ENCODE peak calls at places on chromosomes 16 and 17, in six cellular contexts. One of them, this sample, is unnamed.

GRCh38 chr17:80513892-80514291 is 30.7 kb upstream of the RPTOR start:
- DNase-seq in HepG2: no peak
- DNase-seq in HEK293T: no peak
- DNase-seq in A549: no peak
- DNase-seq in GM12878: no peak
- DNase-seq in K562: no peak
- DNase-seq in this sample: peak

GRCh38 chr16:83939266-83939856 is 13.7 kb upstream of the OSGIN1 start:
- DNase-seq in HepG2: no peak
- DNase-seq in A549: no peak
- DNase-seq in K562: no peak
- DNase-seq in GM12878: no peak
- DNase-seq in HEK293T: no peak
- DNase-seq in this sample: no peak

GRCh38 chr16:10736926-10737625 is 6.6 kb upstream of the NUBP1 start:
- DNase-seq in GM12878: peak
- DNase-seq in HepG2: peak
- DNase-seq in HEK293T: peak
- DNase-seq in K562: peak
- DNase-seq in A549: peak
- DNase-seq in this sample: peak

GRCh38 chr17:82909322-82909904 is 69.6 kb upstream of the ZNF750 start:
- DNase-seq in A549: no peak
- DNase-seq in K562: no peak
- DNase-seq in HEK293T: no peak
- DNase-seq in HepG2: no peak
- DNase-seq in GM12878: no peak
- DNase-seq in this sample: no peak

GRCh38 chr16:29975811-29976511 is 2.3 kb downstream of the TAOK2 start:
- DNase-seq in K562: no peak
- DNase-seq in GM12878: no peak
- DNase-seq in HEK293T: no peak
- DNase-seq in A549: no peak
- DNase-seq in HepG2: no peak
- DNase-seq in this sample: no peak

GRCh38 chr17:82153295-82153691 is 55.3 kb upstream of the FASN start:
- DNase-seq in K562: no peak
- DNase-seq in HEK293T: no peak
- DNase-seq in A549: no peak
- DNase-seq in HepG2: no peak
- DNase-seq in GM12878: no peak
- DNase-seq in this sample: no peak

GRCh38 chr16:65106792-65107191 is 15.1 kb downstream of the CDH11 start:
- DNase-seq in HepG2: no peak
- DNase-seq in GM12878: no peak
- DNase-seq in K562: no peak
- DNase-seq in A549: no peak
- DNase-seq in HEK293T: no peak
- DNase-seq in this sample: peak

GRCh38 chr17:17305282-17305801 is 2.2 kb downstream of the NT5M start:
- DNase-seq in K562: peak
- DNase-seq in HepG2: peak
- DNase-seq in GM12878: peak
- DNase-seq in HEK293T: no peak
- DNase-seq in A549: no peak
- DNase-seq in this sample: no peak

GRCh38 chr16:22886908-22887307 is 72.9 kb downstream of the HS3ST2 start:
- DNase-seq in A549: no peak
- DNase-seq in HEK293T: no peak
- DNase-seq in GM12878: no peak
- DNase-seq in HepG2: no peak
- DNase-seq in K562: no peak
- DNase-seq in this sample: no peak

GRCh38 chr17:76844846-76845245 is 23.4 kb upstream of the MGAT5B start:
- DNase-seq in HEK293T: no peak
- DNase-seq in HepG2: no peak
- DNase-seq in GM12878: no peak
- DNase-seq in K562: no peak
- DNase-seq in A549: no peak
- DNase-seq in this sample: no peak

GRCh38 chr17:17682737-17683675 is 1.7 kb downstream of the RAI1 start:
- DNase-seq in A549: peak
- DNase-seq in GM12878: no peak
- DNase-seq in K562: peak
- DNase-seq in HEK293T: peak
- DNase-seq in HepG2: no peak
- DNase-seq in this sample: peak

GRCh38 chr16:82603784-82604411 is 22.9 kb upstream of the CDH13 start:
- DNase-seq in K562: no peak
- DNase-seq in A549: peak
- DNase-seq in HEK293T: peak
- DNase-seq in GM12878: no peak
- DNase-seq in HepG2: peak
- DNase-seq in this sample: peak

GRCh38 chr16:88596477-88596876 is 26.3 kb downstream of the ZC3H18 start:
- DNase-seq in HEK293T: no peak
- DNase-seq in K562: no peak
- DNase-seq in A549: no peak
- DNase-seq in HepG2: no peak
- DNase-seq in GM12878: no peak
- DNase-seq in this sample: no peak

GRCh38 chr16:12341966-12342365 is 365.4 kb downstream of the SNX29 start:
- DNase-seq in HEK293T: no peak
- DNase-seq in A549: no peak
- DNase-seq in HepG2: no peak
- DNase-seq in GM12878: no peak
- DNase-seq in K562: no peak
- DNase-seq in this sample: peak

GRCh38 chr17:16215002-16215272 is 397 bp downstream of the NCOR1 start:
- DNase-seq in K562: no peak
- DNase-seq in GM12878: no peak
- DNase-seq in HEK293T: peak
- DNase-seq in A549: peak
- DNase-seq in HepG2: peak
- DNase-seq in this sample: no peak

GRCh38 chr16:4734063-4734729 is at the start of the genes ANKS3 and DNAAF8:
- DNase-seq in HEK293T: peak
- DNase-seq in K562: peak
- DNase-seq in A549: peak
- DNase-seq in HepG2: peak
- DNase-seq in GM12878: peak
- DNase-seq in this sample: peak

GRCh38 chr16:4736546-4736945 is 2.2 kb downstream of the DNAAF8 start:
- DNase-seq in HepG2: no peak
- DNase-seq in GM12878: no peak
- DNase-seq in HEK293T: no peak
- DNase-seq in A549: no peak
- DNase-seq in K562: no peak
- DNase-seq in this sample: no peak

GRCh38 chr16:4734730-4735575 is 616 bp downstream of the DNAAF8 start:
- DNase-seq in A549: peak
- DNase-seq in GM12878: no peak
- DNase-seq in HEK293T: peak
- DNase-seq in K562: peak
- DNase-seq in HepG2: peak
- DNase-seq in this sample: peak

GRCh38 chr16:4733211-4733742 is 794 bp downstream of the ANKS3 start:
- DNase-seq in K562: no peak
- DNase-seq in GM12878: no peak
- DNase-seq in HEK293T: no peak
- DNase-seq in HepG2: no peak
- DNase-seq in A549: no peak
- DNase-seq in this sample: no peak

GRCh38 chr16:4733747-4734062 is 366 bp downstream of the ANKS3 start:
- DNase-seq in GM12878: no peak
- DNase-seq in A549: no peak
- DNase-seq in HepG2: no peak
- DNase-seq in K562: no peak
- DNase-seq in HEK293T: no peak
- DNase-seq in this sample: no peak
- TF ChIP-seq BHLHE40 in GM12878: no peak
- TF ChIP-seq BHLHE40 in A549: no peak
- TF ChIP-seq BHLHE40 in HepG2: no peak
- TF ChIP-seq BHLHE40 in K562: no peak
- TF ChIP-seq BHLHE40 in HEK293T: no peak
- TF ChIP-seq BHLHE40 in this sample: no peak

DNA sequence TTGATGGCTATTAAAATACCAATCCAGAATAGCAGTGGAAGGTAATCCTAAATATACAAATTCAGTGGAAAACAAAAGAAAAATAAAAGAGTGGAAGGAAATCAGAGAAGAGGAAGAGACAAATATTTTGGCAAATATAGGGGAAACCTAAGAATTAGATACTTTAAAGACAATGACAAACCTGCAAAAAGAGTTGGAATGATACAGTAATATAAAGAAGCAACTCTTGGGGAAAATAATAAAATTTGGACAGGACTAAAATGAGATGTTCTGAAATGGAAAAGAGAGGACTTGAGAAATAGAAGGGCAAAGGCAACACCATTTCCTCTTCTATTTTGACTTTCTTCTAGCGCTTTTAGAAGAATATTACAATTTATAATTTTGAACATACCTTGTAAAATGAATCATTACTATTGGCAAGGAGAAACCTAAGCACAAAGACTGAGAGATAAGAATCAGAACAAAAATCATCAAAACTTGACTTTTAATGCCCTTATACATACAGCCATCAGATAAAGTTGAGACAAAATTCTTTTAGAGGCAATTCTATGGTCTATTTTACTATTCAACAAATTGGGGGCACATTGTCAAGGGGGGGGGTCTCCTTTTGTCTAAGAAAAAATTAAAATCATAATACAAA is 5.2 kb downstream of the RNF43 start:
- DNase-seq in A549: no peak
- DNase-seq in HepG2: no peak
- DNase-seq in GM12878: no peak
- DNase-seq in K562: no peak
- DNase-seq in HEK293T: no peak
- DNase-seq in this sample: no peak
- TF ChIP-seq BHLHE40 in A549: no peak
- TF ChIP-seq BHLHE40 in HepG2: no peak
- TF ChIP-seq BHLHE40 in GM12878: no peak
- TF ChIP-seq BHLHE40 in K562: no peak
- TF ChIP-seq BHLHE40 in HEK293T: no peak
- TF ChIP-seq BHLHE40 in this sample: no peak

GRCh38 chr16:1152651-1153259 is at the start of gene CACNA1H:
- DNase-seq in A549: no peak
- DNase-seq in K562: peak
- DNase-seq in GM12878: no peak
- DNase-seq in HepG2: no peak
- DNase-seq in HEK293T: peak
- DNase-seq in this sample: no peak

GRCh38 chr16:1151424-1152122 is 1.3 kb upstream of the CACNA1H start:
- DNase-seq in HEK293T: no peak
- DNase-seq in HepG2: no peak
- DNase-seq in K562: no peak
- DNase-seq in GM12878: no peak
- DNase-seq in A549: no peak
- DNase-seq in this sample: no peak

GRCh38 chr16:1149101-1149636 is 3.7 kb upstream of the CACNA1H start:
- DNase-seq in K562: no peak
- DNase-seq in GM12878: no peak
- DNase-seq in HEK293T: no peak
- DNase-seq in HepG2: no peak
- DNase-seq in A549: no peak
- DNase-seq in this sample: no peak

GRCh38 chr16:1152123-1152638 is 725 bp upstream of the CACNA1H start:
- DNase-seq in HEK293T: peak
- DNase-seq in HepG2: no peak
- DNase-seq in K562: no peak
- DNase-seq in GM12878: no peak
- DNase-seq in A549: no peak
- DNase-seq in this sample: no peak

DNA sequence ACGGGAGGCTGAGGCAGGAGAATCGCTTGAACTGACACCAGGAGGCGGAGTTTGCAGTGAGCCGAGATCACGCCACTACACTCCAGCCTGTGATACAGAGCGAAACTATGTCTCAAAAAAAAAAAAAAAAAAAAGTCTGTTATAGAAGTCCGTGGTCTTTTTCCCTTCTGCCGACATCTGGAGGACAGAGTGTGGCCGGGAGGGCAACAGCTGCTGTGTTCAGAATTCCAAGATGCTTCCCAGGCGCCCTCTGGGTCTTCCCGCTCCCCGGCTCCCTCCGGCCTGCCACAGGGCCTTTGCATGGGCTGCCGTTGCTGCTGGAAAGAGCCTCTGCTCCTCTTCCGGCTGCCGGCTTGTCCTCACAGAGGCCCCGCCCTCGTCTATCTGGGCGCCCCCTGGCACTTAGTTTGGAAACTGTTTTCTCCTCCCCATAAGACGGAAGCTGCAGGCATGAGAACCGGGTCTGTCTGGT is 2.4 kb upstream of the CACNA1H start:
- DNase-seq in HEK293T: peak
- DNase-seq in HepG2: peak
- DNase-seq in GM12878: no peak
- DNase-seq in A549: peak
- DNase-seq in K562: peak
- DNase-seq in this sample: peak
- TF ChIP-seq BHLHE40 in HEK293T: no peak
- TF ChIP-seq BHLHE40 in HepG2: no peak
- TF ChIP-seq BHLHE40 in GM12878: no peak
- TF ChIP-seq BHLHE40 in A549: no peak
- TF ChIP-seq BHLHE40 in K562: no peak
- TF ChIP-seq BHLHE40 in this sample: no peak

GRCh38 chr16:51753382-51753781 is 602.3 kb upstream of the SALL1 start:
- DNase-seq in HEK293T: no peak
- DNase-seq in A549: no peak
- DNase-seq in GM12878: no peak
- DNase-seq in K562: no peak
- DNase-seq in HepG2: no peak
- DNase-seq in this sample: no peak
- TF ChIP-seq BHLHE40 in HEK293T: no peak
- TF ChIP-seq BHLHE40 in A549: no peak
- TF ChIP-seq BHLHE40 in GM12878: no peak
- TF ChIP-seq BHLHE40 in K562: no peak
- TF ChIP-seq BHLHE40 in HepG2: no peak
- TF ChIP-seq BHLHE40 in this sample: no peak

DNA sequence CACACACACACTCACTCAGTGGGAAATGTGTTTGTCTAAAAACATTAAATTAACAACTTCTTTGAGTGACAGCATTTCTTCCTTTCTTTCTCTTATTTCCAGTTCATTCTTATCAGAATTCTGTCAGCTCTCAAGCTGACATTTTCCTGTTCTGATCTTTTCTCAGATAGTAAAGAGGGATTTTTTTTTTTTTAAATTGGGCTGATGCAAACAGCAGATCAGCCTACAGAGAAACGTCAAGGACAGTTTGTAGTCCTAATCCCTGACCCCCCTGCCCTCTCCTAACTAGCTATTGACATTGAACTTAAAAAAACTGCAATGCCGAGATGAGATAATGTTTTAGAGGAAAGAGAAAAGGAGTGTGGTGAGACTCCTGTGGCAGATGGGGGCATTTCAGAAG is 139.2 kb upstream of the ZFHX3 start:
- DNase-seq in HEK293T: no peak
- DNase-seq in K562: no peak
- DNase-seq in A549: no peak
- DNase-seq in HepG2: peak
- DNase-seq in GM12878: no peak
- DNase-seq in this sample: no peak
- TF ChIP-seq BHLHE40 in HEK293T: no peak
- TF ChIP-seq BHLHE40 in K562: no peak
- TF ChIP-seq BHLHE40 in A549: no peak
- TF ChIP-seq BHLHE40 in HepG2: no peak
- TF ChIP-seq BHLHE40 in GM12878: no peak
- TF ChIP-seq BHLHE40 in this sample: no peak

This sample was measured in IMR-90.